ENCODE peak calls at places on chromosomes 1 and 21, in five cellular contexts. H is PC-3; I is CD8-positive, alpha-beta memory T cell; R is tibial artery; J is lower lobe of right lung. Y is an unnamed sample. For H3K36me3 and H3K4me1, the result is how much of the 10 kb centered on the place peaks cover.

GRCh38 chr1:145922266-145922665 is 3.7 kb upstream of the PEX11B start:
- DNase-seq in J (no peak), H (no peak), R (no peak), I (no peak), Y (no peak)

GRCh38 chr1:206590025-206590834 is 22.0 kb downstream of the EIF2D start:
- DNase-seq in I (peak), R (no peak), J (no peak), H (peak), Y (no peak)

GRCh38 chr1:237789619-237790018 is 101.1 kb downstream of the ZP4 start:
- DNase-seq in J (no peak), H (no peak), I (no peak), R (no peak), Y (no peak)

GRCh38 chr1:86500731-86501130 is 32.0 kb downstream of the CLCA1 start:
- DNase-seq in H (no peak), J (no peak), I (no peak), R (no peak), Y (no peak)

GRCh38 chr1:43879414-43879813 is 54.2 kb upstream of the ARTN start:
- DNase-seq in J (no peak), I (no peak), R (no peak), H (peak), Y (no peak)

GRCh38 chr1:26999440-26999987 is 6.0 kb downstream of the TRNP1 start:
- DNase-seq in R (peak), H (peak), I (no peak), J (peak), Y (peak)

GRCh38 chr1:221823566-221823965 is 81.7 kb upstream of the DUSP10 start:
- DNase-seq in J (no peak), H (no peak), R (no peak), I (no peak), Y (no peak)

GRCh38 chr1:171841931-171842723 is 829 bp downstream of the DNM3 start:
- DNase-seq in I (peak), R (peak), J (no peak), H (no peak), Y (no peak)

GRCh38 chr1:170716835-170717429 is 53.0 kb downstream of the PRRX1 start:
- DNase-seq in R (no peak), I (no peak), H (no peak), J (no peak), Y (no peak)

GRCh38 chr21:34576043-34576466 is 38.9 kb downstream of the RCAN1 start:
- DNase-seq in I (no peak), J (no peak), H (no peak), R (no peak), Y (peak)

GRCh38 chr1:152112101-152112884 is 3.0 kb downstream of the TCHH start:
- DNase-seq in J (no peak), I (no peak), R (no peak), H (peak), Y (no peak)

GRCh38 chr1:224906340-224906739 is 23.1 kb upstream of the DNAH14 start:
- DNase-seq in R (no peak), J (no peak), H (no peak), I (no peak), Y (no peak)

GRCh38 chr1:180310095-180310494 is 80.0 kb downstream of the LHX4 start:
- DNase-seq in J (no peak), R (no peak), I (no peak), H (peak), Y (no peak)

GRCh38 chr1:184705271-184705670 is 49.4 kb downstream of the EDEM3 start:
- DNase-seq in I (no peak), R (no peak), H (peak), J (no peak), Y (no peak)

GRCh38 chr1:2204384-2205190 is 10.0 kb upstream of the FAAP20 start:
- DNase-seq in J (peak), H (peak), I (no peak), R (peak), Y (no peak)

GRCh38 chr1:198165927-198166647 is 9.3 kb downstream of the NEK7 start:
- DNase-seq in H (no peak), I (no peak), R (no peak), J (no peak), Y (no peak)
- H3K4me3 ChIP-seq in H (no peak), I (peak), R (no peak), J (no peak), Y (no peak)

GRCh38 chr1:209835782-209836298 is 8.1 kb downstream of the UTP25 start:
- DNase-seq in R (no peak), I (no peak), H (no peak), J (no peak), Y (no peak)
- H3K36me3 ChIP-seq in R (half or more), I (half or more), H (half or more), J (half or more), Y (under half)

DNA sequence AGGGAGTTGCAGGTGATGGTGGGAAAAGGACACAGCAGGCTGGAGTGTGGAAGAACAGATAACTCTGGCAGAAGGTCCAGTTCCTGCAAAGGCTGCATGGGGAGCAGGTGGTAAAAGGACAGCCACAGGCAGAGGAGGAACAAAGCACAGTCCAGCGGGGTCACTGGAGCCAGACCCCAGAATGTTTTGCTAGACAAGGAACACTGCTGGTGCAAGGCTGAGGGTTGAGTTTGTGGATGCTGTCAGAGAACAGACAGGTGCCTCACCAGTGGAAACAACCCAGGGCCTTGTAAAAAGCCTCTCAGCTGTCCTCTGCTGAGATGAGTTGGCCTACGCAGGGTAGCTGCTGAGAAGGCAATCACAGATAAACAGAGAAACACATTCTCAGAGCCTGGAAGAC is 101.7 kb downstream of the SSBP3 start:
- DNase-seq in R (no peak), J (no peak), I (no peak), H (no peak), Y (no peak)
- H3K4me1 ChIP-seq in R (under half), J (under half), I (half or more), H (under half), Y (under half)

DNA sequence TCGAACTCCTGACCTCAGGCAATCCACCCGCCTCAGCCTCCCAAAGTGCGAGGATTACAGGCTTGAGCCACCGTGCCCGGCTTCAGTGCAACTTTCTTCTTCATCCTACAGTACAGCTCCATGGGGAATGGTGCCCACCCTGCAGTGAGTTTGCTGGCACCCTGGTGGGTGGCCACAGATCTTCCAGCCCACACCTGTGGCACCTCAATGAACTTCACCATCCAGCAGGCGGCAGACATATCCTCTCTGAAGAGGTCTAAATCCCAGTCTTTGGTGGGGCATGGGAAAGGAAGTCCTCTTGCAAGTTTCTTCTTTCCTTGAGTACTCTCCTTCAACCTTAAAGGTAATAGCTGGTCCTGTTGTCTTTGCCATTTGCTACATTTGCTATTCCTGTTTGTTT is 18.1 kb upstream of the ZBTB8A start:
- DNase-seq in I (no peak), J (no peak), R (no peak), H (peak), Y (no peak)
- H3K4me3 ChIP-seq in I (no peak), J (peak), R (no peak), H (peak), Y (no peak)

GRCh38 chr1:42786097-42786496 is 1.3 kb downstream of the TMEM269 start:
- DNase-seq in J (no peak), H (no peak), I (no peak), R (no peak), Y (no peak)

GRCh38 chr1:42784946-42785693 is at the start of gene TMEM269:
- DNase-seq in J (peak), R (peak), H (no peak), I (peak), Y (no peak)

GRCh38 chr1:42780176-42780575 is 4.6 kb upstream of the TMEM269 start:
- DNase-seq in I (no peak), R (no peak), J (no peak), H (no peak), Y (no peak)

GRCh38 chr1:42784547-42784945 is 245 bp upstream of the TMEM269 start:
- DNase-seq in I (no peak), R (no peak), H (no peak), J (no peak), Y (no peak)

DNA sequence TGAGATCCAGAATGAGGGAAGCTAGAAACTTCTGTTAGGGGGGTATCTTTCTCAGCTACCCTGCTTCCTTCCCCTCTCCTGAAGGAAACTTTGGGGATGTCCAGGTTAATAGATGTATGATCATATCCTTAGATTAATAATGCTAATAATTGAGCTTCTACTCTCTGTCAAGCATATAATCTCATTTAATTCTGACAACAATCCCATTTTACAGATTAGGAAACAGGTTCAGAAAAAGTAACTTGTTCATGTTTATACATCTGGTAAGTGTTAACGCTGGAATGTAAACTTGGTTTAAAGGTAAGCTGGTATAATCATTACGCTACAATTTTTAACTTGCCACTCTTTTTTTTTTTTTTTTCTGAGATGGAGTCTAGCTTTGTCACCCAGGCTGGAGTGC is 1.7 kb upstream of the TMEM269 start:
- DNase-seq in J (no peak), I (no peak), R (no peak), H (no peak), Y (no peak)
- H3K36me3 ChIP-seq in J (under half), I (under half), R (under half), H (under half), Y (under half)